ENCODE peak calls at places on chromosomes 5 and 9, in nine cellular contexts. One of them, this sample, is unnamed.

GRCh38 chr9:29968831-29969230 is 2395.6 kb upstream of the C9orf72 start:
- DNase-seq in CD8-positive, alpha-beta T cell: no peak
- DNase-seq in lung: no peak
- DNase-seq in NB4: no peak
- DNase-seq in brain microvascular endothelial cell: no peak
- DNase-seq in PC-9: no peak
- DNase-seq in body of pancreas: no peak
- DNase-seq in suprapubic skin: no peak
- DNase-seq in psoas muscle: no peak
- DNase-seq in this sample: no peak

GRCh38 chr5:53114988-53115387 is 5.4 kb upstream of the MOCS2 start:
- DNase-seq in CD8-positive, alpha-beta T cell: no peak
- DNase-seq in lung: no peak
- DNase-seq in NB4: no peak
- DNase-seq in brain microvascular endothelial cell: no peak
- DNase-seq in PC-9: no peak
- DNase-seq in body of pancreas: no peak
- DNase-seq in suprapubic skin: no peak
- DNase-seq in psoas muscle: no peak
- DNase-seq in this sample: peak; percentile 56

GRCh38 chr9:126630458-126631237 is 16.9 kb downstream of the LMX1B start:
- DNase-seq in CD8-positive, alpha-beta T cell: no peak
- DNase-seq in lung: no peak
- DNase-seq in NB4: no peak
- DNase-seq in brain microvascular endothelial cell: no peak
- DNase-seq in PC-9: no peak
- DNase-seq in body of pancreas: no peak
- DNase-seq in suprapubic skin: no peak
- DNase-seq in psoas muscle: no peak
- DNase-seq in this sample: no peak

GRCh38 chr5:133792683-133793082 is 175.7 kb downstream of the C5orf15 start:
- DNase-seq in CD8-positive, alpha-beta T cell: no peak
- DNase-seq in lung: no peak
- DNase-seq in NB4: no peak
- DNase-seq in brain microvascular endothelial cell: no peak
- DNase-seq in PC-9: no peak
- DNase-seq in body of pancreas: no peak
- DNase-seq in suprapubic skin: no peak
- DNase-seq in psoas muscle: no peak
- DNase-seq in this sample: no peak

GRCh38 chr9:90517103-90517502 is 125.5 kb downstream of the DIRAS2 start:
- DNase-seq in CD8-positive, alpha-beta T cell: no peak
- DNase-seq in lung: no peak
- DNase-seq in NB4: no peak
- DNase-seq in brain microvascular endothelial cell: no peak
- DNase-seq in PC-9: peak; percentile 86
- DNase-seq in body of pancreas: no peak
- DNase-seq in suprapubic skin: no peak
- DNase-seq in psoas muscle: no peak
- DNase-seq in this sample: no peak

GRCh38 chr9:72407047-72407446 is 42.0 kb upstream of the ZFAND5 start:
- DNase-seq in CD8-positive, alpha-beta T cell: no peak
- DNase-seq in lung: no peak
- DNase-seq in NB4: no peak
- DNase-seq in brain microvascular endothelial cell: no peak
- DNase-seq in PC-9: no peak
- DNase-seq in body of pancreas: no peak
- DNase-seq in suprapubic skin: no peak
- DNase-seq in psoas muscle: no peak
- DNase-seq in this sample: no peak

GRCh38 chr5:177600458-177601018 is 606 bp downstream of the B4GALT7 start:
- DNase-seq in CD8-positive, alpha-beta T cell: no peak
- DNase-seq in lung: no peak
- DNase-seq in NB4: no peak
- DNase-seq in brain microvascular endothelial cell: peak; percentile 28
- DNase-seq in PC-9: no peak
- DNase-seq in body of pancreas: no peak
- DNase-seq in suprapubic skin: no peak
- DNase-seq in psoas muscle: no peak
- DNase-seq in this sample: peak; percentile 54

GRCh38 chr9:116344416-116344815 is 190.8 kb downstream of the PAPPA start:
- DNase-seq in CD8-positive, alpha-beta T cell: no peak
- DNase-seq in lung: no peak
- DNase-seq in NB4: no peak
- DNase-seq in brain microvascular endothelial cell: no peak
- DNase-seq in PC-9: no peak
- DNase-seq in body of pancreas: no peak
- DNase-seq in suprapubic skin: no peak
- DNase-seq in psoas muscle: no peak
- DNase-seq in this sample: no peak

GRCh38 chr9:121322037-121322736 is 47.9 kb downstream of the STOM start:
- DNase-seq in CD8-positive, alpha-beta T cell: no peak
- DNase-seq in lung: no peak
- DNase-seq in NB4: no peak
- DNase-seq in brain microvascular endothelial cell: peak; percentile 76
- DNase-seq in PC-9: peak; percentile 95
- DNase-seq in body of pancreas: no peak
- DNase-seq in suprapubic skin: no peak
- DNase-seq in psoas muscle: no peak
- DNase-seq in this sample: peak; percentile 94

GRCh38 chr5:128844354-128844923 is 120.8 kb upstream of the SLC27A6 start:
- DNase-seq in CD8-positive, alpha-beta T cell: no peak
- DNase-seq in lung: no peak
- DNase-seq in NB4: peak; percentile 25
- DNase-seq in brain microvascular endothelial cell: no peak
- DNase-seq in PC-9: no peak
- DNase-seq in body of pancreas: no peak
- DNase-seq in suprapubic skin: no peak
- DNase-seq in psoas muscle: no peak
- DNase-seq in this sample: peak; percentile 44

GRCh38 chr5:35317586-35317985 is 87.3 kb upstream of the PRLR start:
- DNase-seq in CD8-positive, alpha-beta T cell: no peak
- DNase-seq in lung: no peak
- DNase-seq in NB4: no peak
- DNase-seq in brain microvascular endothelial cell: no peak
- DNase-seq in PC-9: peak; percentile 16
- DNase-seq in body of pancreas: no peak
- DNase-seq in suprapubic skin: no peak
- DNase-seq in psoas muscle: no peak
- DNase-seq in this sample: no peak

GRCh38 chr9:72444436-72444835 is 77.0 kb upstream of the TMC1 start:
- DNase-seq in CD8-positive, alpha-beta T cell: no peak
- DNase-seq in lung: no peak
- DNase-seq in NB4: no peak
- DNase-seq in brain microvascular endothelial cell: no peak
- DNase-seq in PC-9: peak; percentile 69
- DNase-seq in body of pancreas: no peak
- DNase-seq in suprapubic skin: no peak
- DNase-seq in psoas muscle: no peak
- DNase-seq in this sample: no peak

GRCh38 chr9:120386390-120387131 is 193.4 kb downstream of the CDK5RAP2 start:
- DNase-seq in CD8-positive, alpha-beta T cell: no peak
- DNase-seq in lung: no peak
- DNase-seq in NB4: no peak
- DNase-seq in brain microvascular endothelial cell: no peak
- DNase-seq in PC-9: no peak
- DNase-seq in body of pancreas: peak; percentile 70
- DNase-seq in suprapubic skin: no peak
- DNase-seq in psoas muscle: no peak
- DNase-seq in this sample: peak; percentile 34

GRCh38 chr9:122116040-122116439 is 22.9 kb upstream of the TTLL11 start:
- DNase-seq in CD8-positive, alpha-beta T cell: no peak
- DNase-seq in lung: no peak
- DNase-seq in NB4: no peak
- DNase-seq in brain microvascular endothelial cell: no peak
- DNase-seq in PC-9: no peak
- DNase-seq in body of pancreas: no peak
- DNase-seq in suprapubic skin: no peak
- DNase-seq in psoas muscle: no peak
- DNase-seq in this sample: no peak

GRCh38 chr9:761793-762190 is 79.7 kb upstream of the DMRT1 start:
- DNase-seq in CD8-positive, alpha-beta T cell: no peak
- DNase-seq in lung: no peak
- DNase-seq in NB4: no peak
- DNase-seq in brain microvascular endothelial cell: no peak
- DNase-seq in PC-9: no peak
- DNase-seq in body of pancreas: no peak
- DNase-seq in suprapubic skin: peak; percentile 47
- DNase-seq in psoas muscle: no peak
- DNase-seq in this sample: no peak

GRCh38 chr5:174744896-174745295 is 20.5 kb downstream of the MSX2 start:
- DNase-seq in CD8-positive, alpha-beta T cell: no peak
- DNase-seq in lung: no peak
- DNase-seq in NB4: no peak
- DNase-seq in brain microvascular endothelial cell: no peak
- DNase-seq in PC-9: no peak
- DNase-seq in body of pancreas: no peak
- DNase-seq in suprapubic skin: no peak
- DNase-seq in psoas muscle: no peak
- DNase-seq in this sample: no peak

GRCh38 chr9:128218518-128219389 is 15.6 kb downstream of the DNM1 start:
- DNase-seq in CD8-positive, alpha-beta T cell: peak; percentile 90
- DNase-seq in lung: peak; percentile 98
- DNase-seq in NB4: peak; percentile 83
- DNase-seq in brain microvascular endothelial cell: peak; percentile 81
- DNase-seq in PC-9: no peak
- DNase-seq in body of pancreas: peak; percentile 99
- DNase-seq in suprapubic skin: peak; percentile 96
- DNase-seq in psoas muscle: peak; percentile 94
- DNase-seq in this sample: no peak

GRCh38 chr9:134263575-134263974 is 62.7 kb upstream of the RXRA start:
- DNase-seq in CD8-positive, alpha-beta T cell: no peak
- DNase-seq in lung: no peak
- DNase-seq in NB4: no peak
- DNase-seq in brain microvascular endothelial cell: no peak
- DNase-seq in PC-9: no peak
- DNase-seq in body of pancreas: no peak
- DNase-seq in suprapubic skin: no peak
- DNase-seq in psoas muscle: no peak
- DNase-seq in this sample: no peak

GRCh38 chr5:19910131-19910530 is 77.9 kb downstream of the CDH18 start:
- DNase-seq in CD8-positive, alpha-beta T cell: no peak
- DNase-seq in lung: no peak
- DNase-seq in NB4: no peak
- DNase-seq in brain microvascular endothelial cell: no peak
- DNase-seq in PC-9: no peak
- DNase-seq in body of pancreas: no peak
- DNase-seq in suprapubic skin: no peak
- DNase-seq in psoas muscle: no peak
- DNase-seq in this sample: no peak

GRCh38 chr5:133859073-133859472 is 109.4 kb downstream of the C5orf15 start:
- DNase-seq in CD8-positive, alpha-beta T cell: no peak
- DNase-seq in lung: no peak
- DNase-seq in NB4: no peak
- DNase-seq in brain microvascular endothelial cell: no peak
- DNase-seq in PC-9: no peak
- DNase-seq in body of pancreas: no peak
- DNase-seq in suprapubic skin: no peak
- DNase-seq in psoas muscle: no peak
- DNase-seq in this sample: no peak

GRCh38 chr5:155008669-155009068 is 4.9 kb upstream of the KIF4B start:
- DNase-seq in CD8-positive, alpha-beta T cell: no peak
- DNase-seq in lung: no peak
- DNase-seq in NB4: no peak
- DNase-seq in brain microvascular endothelial cell: no peak
- DNase-seq in PC-9: no peak
- DNase-seq in body of pancreas: no peak
- DNase-seq in suprapubic skin: no peak
- DNase-seq in psoas muscle: no peak
- DNase-seq in this sample: no peak

GRCh38 chr9:89425921-89426388 is 72.0 kb downstream of the SEMA4D start:
- DNase-seq in CD8-positive, alpha-beta T cell: no peak
- DNase-seq in lung: no peak
- DNase-seq in NB4: no peak
- DNase-seq in brain microvascular endothelial cell: no peak
- DNase-seq in PC-9: no peak
- DNase-seq in body of pancreas: no peak
- DNase-seq in suprapubic skin: no peak
- DNase-seq in psoas muscle: no peak
- DNase-seq in this sample: no peak

GRCh38 chr9:112945620-112946208 is 55.0 kb upstream of the SLC46A2 start:
- DNase-seq in CD8-positive, alpha-beta T cell: no peak
- DNase-seq in lung: no peak
- DNase-seq in NB4: no peak
- DNase-seq in brain microvascular endothelial cell: no peak
- DNase-seq in PC-9: no peak
- DNase-seq in body of pancreas: no peak
- DNase-seq in suprapubic skin: no peak
- DNase-seq in psoas muscle: no peak
- DNase-seq in this sample: no peak
- TF ChIP-seq CTCF in CD8-positive, alpha-beta T cell: no peak
- TF ChIP-seq CTCF in lung: no peak
- TF ChIP-seq CTCF in NB4: peak; percentile 24
- TF ChIP-seq CTCF in brain microvascular endothelial cell: peak; percentile 25
- TF ChIP-seq CTCF in PC-9: peak; percentile 56
- TF ChIP-seq CTCF in body of pancreas: no peak
- TF ChIP-seq CTCF in suprapubic skin: no peak
- TF ChIP-seq CTCF in psoas muscle: no peak
- TF ChIP-seq CTCF in this sample: no peak

GRCh38 chr5:149358818-149359217 is 972 bp downstream of the PCYOX1L start:
- DNase-seq in CD8-positive, alpha-beta T cell: no peak
- DNase-seq in lung: no peak
- DNase-seq in NB4: no peak
- DNase-seq in brain microvascular endothelial cell: no peak
- DNase-seq in PC-9: no peak
- DNase-seq in body of pancreas: no peak
- DNase-seq in suprapubic skin: no peak
- DNase-seq in psoas muscle: no peak
- DNase-seq in this sample: no peak
- H3K4me3 ChIP-seq in CD8-positive, alpha-beta T cell: peak overlapping the region; percentile 83
- H3K4me3 ChIP-seq in lung: no peak overlapping the region
- H3K4me3 ChIP-seq in NB4: peak overlapping the region; percentile 76
- H3K4me3 ChIP-seq in brain microvascular endothelial cell: no peak overlapping the region
- H3K4me3 ChIP-seq in PC-9: peak overlapping the region; percentile 86
- H3K4me3 ChIP-seq in body of pancreas: no peak overlapping the region
- H3K4me3 ChIP-seq in suprapubic skin: peak overlapping the region; percentile 68
- H3K4me3 ChIP-seq in psoas muscle: no peak overlapping the region
- H3K4me3 ChIP-seq in this sample: peak overlapping the region; percentile 73

DNA sequence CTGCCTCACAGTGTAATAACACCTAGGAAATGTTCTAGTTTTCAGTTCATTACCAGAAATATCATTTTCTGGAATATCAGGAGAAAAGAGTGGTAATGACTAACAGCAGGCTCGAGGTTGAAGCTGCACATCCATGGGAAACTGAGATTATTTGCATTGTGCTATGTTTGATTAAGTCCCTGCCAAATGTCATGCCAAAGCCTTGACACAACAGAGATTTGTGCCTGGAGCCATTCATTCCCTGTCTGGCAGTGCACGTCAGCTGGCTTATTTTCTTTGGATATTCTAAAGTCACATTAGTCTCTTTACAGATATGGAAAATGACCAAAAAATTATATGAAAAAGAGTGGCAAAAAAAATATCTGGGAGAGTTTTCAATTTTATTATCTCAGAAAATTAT is 848.0 kb downstream of the PTPRD start:
- DNase-seq in CD8-positive, alpha-beta T cell: no peak
- DNase-seq in lung: no peak
- DNase-seq in NB4: no peak
- DNase-seq in brain microvascular endothelial cell: peak; percentile 24
- DNase-seq in PC-9: no peak
- DNase-seq in body of pancreas: no peak
- DNase-seq in suprapubic skin: no peak
- DNase-seq in psoas muscle: no peak
- DNase-seq in this sample: peak; percentile 47
- TF ChIP-seq CTCF in CD8-positive, alpha-beta T cell: no peak
- TF ChIP-seq CTCF in lung: no peak
- TF ChIP-seq CTCF in NB4: no peak
- TF ChIP-seq CTCF in brain microvascular endothelial cell: no peak
- TF ChIP-seq CTCF in PC-9: no peak
- TF ChIP-seq CTCF in body of pancreas: no peak
- TF ChIP-seq CTCF in suprapubic skin: no peak
- TF ChIP-seq CTCF in psoas muscle: no peak
- TF ChIP-seq CTCF in this sample: no peak

GRCh38 chr5:113232246-113232645 is 202.5 kb downstream of the TSSK1B start:
- DNase-seq in CD8-positive, alpha-beta T cell: no peak
- DNase-seq in lung: no peak
- DNase-seq in NB4: no peak
- DNase-seq in brain microvascular endothelial cell: no peak
- DNase-seq in PC-9: no peak
- DNase-seq in body of pancreas: no peak
- DNase-seq in suprapubic skin: no peak
- DNase-seq in psoas muscle: no peak
- DNase-seq in this sample: no peak
- H3K4me3 ChIP-seq in CD8-positive, alpha-beta T cell: no peak overlapping the region
- H3K4me3 ChIP-seq in lung: no peak overlapping the region
- H3K4me3 ChIP-seq in NB4: no peak overlapping the region
- H3K4me3 ChIP-seq in brain microvascular endothelial cell: no peak overlapping the region
- H3K4me3 ChIP-seq in PC-9: no peak overlapping the region
- H3K4me3 ChIP-seq in body of pancreas: no peak overlapping the region
- H3K4me3 ChIP-seq in suprapubic skin: no peak overlapping the region
- H3K4me3 ChIP-seq in psoas muscle: no peak overlapping the region
- H3K4me3 ChIP-seq in this sample: no peak overlapping the region

This sample was measured in foreskin fibroblast.